ENCODE peak calls at places on chromosomes 13 and 19, in four cellular contexts. X is brain microvascular endothelial cell; K is AG10803; V is CD4-positive, alpha-beta memory T cell. E is an unnamed sample.

GRCh38 chr19:7988307-7988706 is 17.1 kb downstream of the ELAVL1 start:
- DNase-seq in V (no peak), X (no peak), K (no peak), E (no peak)

GRCh38 chr13:91232716-91233115 is 114.8 kb upstream of the MIR17HG start:
- DNase-seq in V (no peak), X (no peak), K (no peak), E (no peak)

GRCh38 chr19:42424712-42425131 is 2.5 kb downstream of the LIPE start:
- DNase-seq in X (no peak), V (no peak), K (no peak), E (no peak)

GRCh38 chr13:37138169-37138568 is 32.7 kb upstream of the CSNK1A1L start:
- DNase-seq in X (peak; percentile 61), K (peak; percentile 27), V (no peak), E (no peak)

GRCh38 chr19:7869453-7869909 is 4.7 kb downstream of the PRR36 start:
- DNase-seq in V (peak; percentile 96), K (no peak), X (no peak), E (peak; percentile 70)

GRCh38 chr19:45166723-45167252 is 6.0 kb upstream of the NKPD1 start:
- DNase-seq in K (no peak), X (no peak), V (no peak), E (no peak)

GRCh38 chr13:105665284-105665683 is 870.2 kb downstream of the EFNB2 start:
- DNase-seq in V (no peak), K (peak; percentile 51), X (peak; percentile 68), E (no peak)

GRCh38 chr13:76972430-76972829 is 19.5 kb upstream of the CLN5 start:
- DNase-seq in K (no peak), X (no peak), V (no peak), E (no peak)

GRCh38 chr19:38690832-38691231 is 43.4 kb downstream of the ACTN4 start:
- DNase-seq in K (no peak), V (no peak), X (no peak), E (no peak)

GRCh38 chr13:46180393-46180792 is 1.6 kb downstream of the LCP1 start:
- DNase-seq in X (no peak), V (no peak), K (no peak), E (no peak)
- H3K4me3 ChIP-seq in X (no peak overlapping the region), V (peak overlapping the region; percentile 94), K (no peak overlapping the region), E (no peak overlapping the region)

GRCh38 chr13:52405767-52406494 is at the start of gene THSD1:
- DNase-seq in V (no peak), X (no peak), K (peak; percentile 56), E (peak; percentile 84)
- H3K4me3 ChIP-seq in V (peak within 1 kb of the TSS; percentile 26), X (peak within 1 kb of the TSS; percentile 66), K (peak within 1 kb of the TSS; percentile 80), E (peak within 1 kb of the TSS; percentile 73)

DNA sequence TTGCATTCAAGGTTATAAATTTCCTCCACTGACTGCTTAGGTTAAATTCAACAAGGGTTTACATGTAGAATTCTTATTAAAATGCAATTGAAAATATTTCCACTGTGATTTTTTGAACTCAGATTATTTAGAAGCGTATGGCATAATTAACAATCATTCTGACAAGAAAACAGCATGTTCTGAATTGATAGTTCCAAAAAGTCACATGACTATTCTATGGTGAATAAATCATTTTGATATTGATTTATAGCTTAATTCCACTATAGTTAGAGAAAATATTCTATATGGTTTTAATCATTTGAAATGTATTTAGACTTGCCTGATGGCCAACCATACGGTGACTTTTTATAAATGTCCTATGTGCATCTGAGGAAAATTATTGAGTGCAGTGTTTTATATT is 3.0 kb downstream of the ZNF577 start:
- DNase-seq in V (no peak), K (no peak), X (no peak), E (no peak)
- H3K4me3 ChIP-seq in V (no peak overlapping the region), K (no peak overlapping the region), X (no peak overlapping the region), E (no peak overlapping the region)

DNA sequence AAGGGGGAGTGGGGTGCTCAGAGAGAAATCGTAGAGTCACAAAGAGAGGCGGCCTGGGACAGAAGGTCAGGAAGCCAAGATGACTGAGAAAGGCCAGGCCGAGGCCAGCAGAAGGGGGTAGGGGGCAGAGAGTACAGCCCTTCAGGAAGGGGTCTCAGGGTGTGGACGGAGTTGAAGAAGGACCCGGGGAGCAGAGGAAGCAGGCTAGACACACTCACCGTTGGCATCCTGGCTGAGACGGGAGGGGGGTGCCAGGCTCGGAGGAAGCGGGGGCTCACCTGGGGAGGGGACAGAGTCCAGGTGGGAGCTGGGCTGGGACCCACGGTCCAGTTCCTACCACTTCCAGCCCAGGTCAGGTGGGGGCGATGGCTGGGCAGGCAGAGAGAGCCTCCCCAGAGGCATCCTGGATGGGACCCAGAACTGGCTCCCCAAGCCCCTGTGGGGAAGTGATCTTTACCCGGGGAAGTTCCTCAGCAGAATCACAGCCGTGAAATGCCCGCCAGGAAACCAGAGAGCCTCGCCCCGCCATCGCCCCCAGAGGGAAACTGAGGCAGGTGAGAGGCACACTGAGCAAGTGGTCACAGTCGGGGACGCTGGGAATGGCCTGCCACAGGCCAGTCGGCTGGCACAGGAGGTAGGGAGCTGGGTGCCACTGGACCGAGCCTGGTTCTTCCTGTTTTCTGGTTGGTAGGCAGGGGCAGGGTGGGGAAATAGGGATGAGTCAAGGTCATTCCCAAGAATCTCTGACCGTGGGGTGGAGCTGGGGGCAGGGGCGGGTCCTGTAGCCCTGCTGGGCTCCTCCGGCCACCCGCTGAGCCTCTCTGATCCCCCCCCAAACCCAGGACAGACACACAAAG is 1.3 kb downstream of the MATK start:
- DNase-seq in X (no peak), V (no peak), K (no peak), E (peak; percentile 38)
- H3K4me3 ChIP-seq in X (no peak overlapping the region), V (no peak overlapping the region), K (no peak overlapping the region), E (peak overlapping the region; percentile 44)

GRCh38 chr19:54312436-54313362 is at the start of gene LILRA5:
- DNase-seq in X (no peak), K (no peak), V (no peak), E (no peak)
- H3K4me3 ChIP-seq in X (no peak within 1 kb of the TSS), K (no peak within 1 kb of the TSS), V (no peak within 1 kb of the TSS), E (no peak within 1 kb of the TSS)

DNA sequence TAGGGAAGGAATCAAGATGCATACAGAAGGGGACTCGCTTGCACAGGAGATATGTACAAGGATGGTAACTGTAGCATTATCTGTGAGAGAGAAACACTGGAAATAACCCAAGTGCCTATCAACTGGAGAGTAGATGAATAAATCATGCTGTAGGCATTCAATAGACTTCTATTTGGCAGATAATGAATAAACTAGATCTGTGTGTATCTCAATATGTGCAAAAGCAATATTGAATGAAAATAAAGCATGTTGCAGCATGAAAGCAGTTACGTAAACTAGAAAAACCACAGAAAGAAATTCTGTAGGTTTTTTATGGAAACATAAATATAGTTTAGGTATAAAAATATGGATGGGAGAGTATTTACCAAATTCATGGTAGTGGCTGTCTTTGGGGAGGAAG is 38.6 kb upstream of the RGCC start:
- DNase-seq in X (no peak), K (no peak), V (no peak), E (no peak)
- H3K4me3 ChIP-seq in X (no peak overlapping the region), K (no peak overlapping the region), V (no peak overlapping the region), E (no peak overlapping the region)

DNA sequence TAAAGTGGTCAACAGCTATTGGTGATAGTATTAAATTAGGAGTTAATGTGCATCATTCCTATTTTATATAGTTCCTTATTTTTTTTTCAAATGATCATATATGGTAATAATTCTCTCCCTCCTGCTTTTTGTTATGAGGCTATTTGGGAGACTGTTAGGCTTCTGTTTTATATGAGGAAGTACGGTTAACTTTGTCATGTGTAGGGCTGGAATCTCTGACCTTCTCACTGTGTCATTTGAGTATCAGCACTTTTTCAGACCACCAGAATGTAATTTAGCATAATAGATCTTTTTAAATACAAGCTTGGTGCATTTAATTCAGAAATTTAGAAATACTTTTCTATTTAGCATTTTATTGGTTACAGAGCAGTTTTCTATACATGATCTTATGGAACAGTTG is 7.7 kb downstream of the DGKH start:
- DNase-seq in K (no peak), X (no peak), V (no peak), E (no peak)
- H3K4me3 ChIP-seq in K (no peak overlapping the region), X (no peak overlapping the region), V (no peak overlapping the region), E (peak overlapping the region; percentile 34)

DNA sequence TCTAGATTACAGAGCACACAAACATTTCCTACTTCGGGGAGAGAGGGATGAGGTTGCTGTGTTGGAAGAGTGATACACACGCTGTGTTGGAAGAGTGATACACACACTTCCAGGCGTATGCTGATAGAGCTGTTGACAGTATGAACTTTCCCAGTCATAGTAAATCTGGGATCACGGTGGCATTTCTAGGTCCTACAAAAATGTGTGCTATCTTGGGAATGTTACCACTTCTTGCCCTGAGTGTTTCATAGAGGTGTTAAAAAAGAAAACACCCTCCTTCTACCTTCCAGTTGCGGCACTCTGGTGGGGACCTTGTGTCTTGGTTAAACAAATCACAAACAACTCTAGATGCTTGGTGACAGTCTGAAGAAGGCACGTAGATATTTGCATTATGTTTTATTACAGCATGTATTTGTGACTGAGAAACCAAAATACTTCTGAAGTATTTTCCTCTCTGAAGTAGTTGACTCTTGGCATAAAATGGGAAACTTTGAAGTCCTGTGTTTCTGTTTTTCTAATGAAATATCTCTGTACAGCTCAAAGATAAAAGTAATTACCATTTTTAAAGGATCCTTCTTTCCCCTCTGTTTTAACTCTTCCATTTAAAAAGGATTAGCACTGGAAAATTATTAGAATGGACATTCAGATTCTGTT is 52.5 kb downstream of the ARHGAP35 start:
- DNase-seq in V (no peak), K (peak; percentile 25), X (no peak), E (no peak)
- H3K4me3 ChIP-seq in V (no peak overlapping the region), K (no peak overlapping the region), X (no peak overlapping the region), E (no peak overlapping the region)

GRCh38 chr19:13037718-13038117 is 42.4 kb downstream of the NFIX start:
- DNase-seq in X (no peak), K (no peak), V (no peak), E (no peak)
- H3K4me3 ChIP-seq in X (no peak overlapping the region), K (no peak overlapping the region), V (no peak overlapping the region), E (no peak overlapping the region)

DNA sequence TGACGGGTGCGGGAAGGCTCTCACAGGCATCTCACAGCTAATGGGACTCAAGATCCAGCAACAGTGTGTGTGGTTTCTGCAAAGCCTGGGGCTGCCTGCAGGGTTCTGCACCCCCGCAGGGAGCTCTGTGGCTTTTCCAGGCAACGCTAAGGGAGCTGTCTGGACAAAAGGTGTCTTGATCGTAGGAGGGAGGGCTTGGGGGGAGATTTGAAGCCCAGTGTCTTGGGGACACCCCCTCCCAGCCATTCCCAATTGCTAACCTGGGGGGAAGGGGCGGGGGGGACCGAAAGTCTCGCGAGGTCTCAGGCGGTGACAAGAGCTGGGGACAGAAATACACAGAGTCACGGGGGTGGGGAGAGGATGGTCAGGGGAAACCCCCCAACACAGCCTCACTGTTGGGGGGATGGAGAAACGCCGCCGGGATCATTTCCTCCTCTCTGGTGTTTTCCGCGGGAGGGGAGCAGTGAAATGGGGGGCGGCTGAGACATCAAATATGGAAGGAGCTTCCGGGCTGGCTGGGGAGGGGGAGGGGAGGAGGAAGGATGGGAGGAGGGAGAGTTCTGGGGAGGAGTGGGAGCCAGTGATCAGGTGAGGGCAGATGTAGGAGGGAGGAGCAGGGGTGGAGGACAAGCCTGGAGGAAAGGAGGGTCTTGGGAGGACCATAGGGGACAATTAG is 13.3 kb downstream of the KCNC3 start:
- DNase-seq in K (no peak), X (no peak), V (no peak), E (peak; percentile 12)
- H3K4me3 ChIP-seq in K (no peak overlapping the region), X (no peak overlapping the region), V (no peak overlapping the region), E (no peak overlapping the region)